ENCODE peak calls at places on chromosomes 6 and 20, in eight cellular contexts. K is left cardiac atrium, E is GM12892, M is GM13977, J is H54, N is WTC11, O is NCI-H2171 treated with DMSO at 0.1 percent for 48 hours, B is mesendoderm. R is an unnamed sample.

GRCh38 chr6:158773581-158774449 is 45.4 kb downstream of the EZR start:
- DNase-seq in M (no peak), K (no peak), J (no peak), O (no peak), E (no peak), N (no peak), B (peak), R (no peak)

GRCh38 chr6:147586044-147586443 is 77.6 kb downstream of the SAMD5 start:
- DNase-seq in O (peak), N (no peak), J (no peak), B (no peak), E (no peak), M (no peak), K (peak), R (no peak)

GRCh38 chr6:157280153-157280552 is 43.2 kb downstream of the TMEM242 start:
- DNase-seq in M (no peak), N (peak), B (no peak), K (no peak), E (no peak), J (no peak), O (no peak), R (no peak)

GRCh38 chr20:8246701-8247100 is 114.6 kb downstream of the PLCB1 start:
- DNase-seq in E (no peak), K (no peak), N (no peak), O (no peak), J (no peak), M (no peak), B (no peak), R (no peak)

GRCh38 chr20:51494241-51495110 is 48.0 kb downstream of the NFATC2 start:
- DNase-seq in E (no peak), M (no peak), K (no peak), J (no peak), B (no peak), N (no peak), O (no peak), R (no peak)

GRCh38 chr6:39196648-39197047 is 32.6 kb downstream of the KCNK5 start:
- DNase-seq in N (no peak), E (no peak), M (no peak), O (no peak), K (peak), B (peak), J (no peak), R (no peak)

GRCh38 chr6:146813554-146813953 is 214.8 kb downstream of the ADGB start:
- DNase-seq in B (no peak), O (no peak), N (no peak), J (no peak), K (no peak), M (no peak), E (no peak), R (no peak)

GRCh38 chr20:56439784-56440291 is 27.8 kb downstream of the CASS4 start:
- DNase-seq in B (peak), M (no peak), N (no peak), E (no peak), J (peak), K (peak), O (no peak), R (peak)

GRCh38 chr20:44056010-44056698 is 130.8 kb downstream of the JPH2 start:
- DNase-seq in N (peak), J (no peak), B (peak), M (no peak), E (no peak), O (peak), K (no peak), R (no peak)

GRCh38 chr6:168370310-168370991 is 50.9 kb upstream of the DACT2 start:
- DNase-seq in N (peak), O (no peak), K (peak), B (peak), E (no peak), M (no peak), J (peak), R (peak)

GRCh38 chr6:53591873-53592272 is 47.0 kb upstream of the GCLC start:
- DNase-seq in E (no peak), M (no peak), K (no peak), J (no peak), O (no peak), B (no peak), N (no peak), R (no peak)

GRCh38 chr6:33602180-33602579 is 18.9 kb upstream of the ITPR3 start:
- DNase-seq in K (peak), J (no peak), M (no peak), B (no peak), O (no peak), N (no peak), E (no peak), R (no peak)

GRCh38 chr6:71287038-71287437 is 1.6 kb upstream of the OGFRL1 start:
- DNase-seq in B (no peak), M (no peak), N (no peak), O (peak), K (no peak), E (no peak), J (no peak), R (no peak)

GRCh38 chr6:110355727-110356126 is 2.4 kb downstream of the METTL24 start:
- DNase-seq in N (peak), M (no peak), O (peak), J (no peak), K (no peak), E (no peak), B (peak), R (no peak)

GRCh38 chr20:31440012-31440659 is at the start of gene DEFB123:
- DNase-seq in O (no peak), M (no peak), N (peak), K (no peak), E (no peak), J (no peak), B (no peak), R (no peak)

GRCh38 chr6:14883921-14884320 is 361.9 kb upstream of the JARID2 start:
- DNase-seq in J (no peak), E (no peak), N (no peak), K (no peak), M (no peak), B (peak), O (peak), R (no peak)

GRCh38 chr20:46767127-46767761 is 57.8 kb downstream of the SLC2A10 start:
- DNase-seq in K (no peak), E (peak), J (peak), N (peak), B (peak), O (peak), M (peak), R (no peak)

GRCh38 chr20:38838326-38838725 is 32.8 kb downstream of the PPP1R16B start:
- DNase-seq in J (no peak), M (no peak), N (no peak), E (no peak), K (no peak), O (no peak), B (no peak), R (no peak)

GRCh38 chr6:46118836-46119235 is 11.0 kb upstream of the ENPP4 start:
- DNase-seq in N (no peak), B (no peak), J (no peak), O (no peak), E (no peak), K (no peak), M (no peak), R (no peak)

GRCh38 chr20:33791959-33792597 is 19.1 kb upstream of the CHMP4B start:
- DNase-seq in J (no peak), B (peak), K (peak), M (peak), E (peak), O (no peak), N (peak), R (peak)

GRCh38 chr6:109187399-109188114 is 92.2 kb downstream of the CEP57L1 start:
- DNase-seq in B (peak), K (peak), E (no peak), J (no peak), O (peak), M (peak), N (peak), R (peak)

GRCh38 chr6:37928217-37928616 is 108.7 kb downstream of the ZFAND3 start:
- DNase-seq in O (no peak), E (no peak), K (no peak), B (peak), J (no peak), M (no peak), N (no peak), R (no peak)